ENCODE peak calls at places on chromosomes 5 and 9, in five cellular contexts. A is uterus, P is Peyer's patch, W is lower leg skin, F is adrenal gland. V is an unnamed sample.

GRCh38 chr5:142322747-142323479 is 1.9 kb downstream of the SPRY4 start:
- DNase-seq in A (peak; percentile 39), P (no peak), W (no peak), F (peak; percentile 38), V (peak; percentile 76)

GRCh38 chr5:54215233-54215736 is 95.1 kb downstream of the ARL15 start:
- DNase-seq in A (no peak), P (no peak), W (no peak), F (no peak), V (no peak)

GRCh38 chr9:98457696-98458370 is 202.4 kb upstream of the TBC1D2 start:
- DNase-seq in A (no peak), P (no peak), W (peak; percentile 53), F (no peak), V (no peak)

GRCh38 chr5:75152861-75153260 is 83.8 kb downstream of the ANKRD31 start:
- DNase-seq in A (no peak), P (no peak), W (no peak), F (no peak), V (no peak)

GRCh38 chr5:53479656-53480473 is 564 bp upstream of the FST start:
- DNase-seq in A (peak; percentile 56), P (peak; percentile 63), W (peak; percentile 93), F (peak; percentile 42), V (peak; percentile 80)

GRCh38 chr5:10566556-10567068 is 2.7 kb downstream of the ANKRD33B start:
- DNase-seq in A (no peak), P (peak; percentile 37), W (peak; percentile 73), F (no peak), V (no peak)

GRCh38 chr9:134391319-134392231 is 65.3 kb downstream of the RXRA start:
- DNase-seq in A (no peak), P (peak; percentile 84), W (no peak), F (no peak), V (no peak)

GRCh38 chr5:134175874-134176522 is 752 bp downstream of the SKP1 start:
- DNase-seq in A (no peak), P (no peak), W (no peak), F (peak; percentile 53), V (peak; percentile 68)

GRCh38 chr5:151448038-151448985 is 909 bp downstream of the SLC36A1 start:
- DNase-seq in A (peak; percentile 14), P (peak; percentile 57), W (peak; percentile 86), F (peak; percentile 2), V (peak; percentile 63)

GRCh38 chr5:176405656-176406435 is 10.5 kb downstream of the CLTB start:
- DNase-seq in A (no peak), P (no peak), W (peak; percentile 60), F (no peak), V (no peak)

GRCh38 chr5:164504141-164504772 is 998.8 kb downstream of the MAT2B start:
- DNase-seq in A (no peak), P (peak; percentile 61), W (no peak), F (peak; percentile 49), V (no peak)

GRCh38 chr5:140565024-140565779 is 574 bp downstream of the SLC35A4 start:
- DNase-seq in A (no peak), P (no peak), W (no peak), F (no peak), V (no peak)

GRCh38 chr5:14675865-14676300 is 11.4 kb downstream of the OTULIN start:
- DNase-seq in A (no peak), P (no peak), W (no peak), F (no peak), V (no peak)
- H3K4me3 ChIP-seq in A (no peak overlapping the region), P (no peak overlapping the region), W (no peak overlapping the region), F (no peak overlapping the region), V (no peak overlapping the region)

GRCh38 chr9:127448112-127448805 is 2.9 kb downstream of the RPL12 start:
- DNase-seq in A (no peak), P (no peak), W (no peak), F (no peak), V (no peak)

GRCh38 chr9:127447416-127448111 is 3.6 kb downstream of the RPL12 start:
- DNase-seq in A (no peak), P (no peak), W (no peak), F (no peak), V (no peak)

GRCh38 chr9:127450831-127451680 is at the start of the genes LRSAM1 and RPL12:
- DNase-seq in A (peak; percentile 97), P (peak; percentile 99), W (peak; percentile 100), F (peak; percentile 98), V (peak; percentile 99)

GRCh38 chr9:127450170-127450830 is 906 bp downstream of the RPL12 start:
- DNase-seq in A (peak; percentile 30), P (no peak), W (no peak), F (peak; percentile 57), V (no peak)

DNA sequence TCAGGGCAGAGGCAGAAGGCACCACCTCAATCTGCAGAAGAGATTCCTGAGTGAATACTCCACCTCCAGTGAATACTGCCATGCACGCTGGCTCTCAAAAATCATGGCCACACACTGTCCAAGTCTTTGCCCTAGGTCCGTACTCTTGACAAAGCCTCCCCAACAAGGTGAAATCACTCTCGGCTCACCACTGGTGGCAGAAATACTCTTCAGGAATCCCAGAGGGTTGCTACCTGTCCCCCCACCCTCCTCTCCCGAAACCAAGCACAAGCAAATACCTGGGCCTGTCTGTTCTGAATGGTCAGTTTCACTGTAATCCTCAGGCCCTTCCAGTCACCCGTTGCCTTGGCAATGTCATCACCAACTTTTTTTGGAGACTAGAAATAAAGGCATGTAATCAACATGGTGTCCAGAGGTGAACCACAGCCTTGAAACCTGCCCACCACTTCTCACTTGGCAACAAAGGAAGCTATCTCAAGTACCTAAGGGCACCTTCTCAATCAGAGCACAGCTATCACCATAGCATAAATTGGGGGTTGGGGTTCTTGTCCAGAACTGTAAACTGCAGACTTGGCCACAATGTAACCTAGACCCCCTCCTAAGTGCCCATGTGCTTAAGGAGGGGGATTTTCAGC is 1.8 kb downstream of the RPL12 start:
- DNase-seq in A (no peak), P (no peak), W (no peak), F (no peak), V (no peak)
- TF ChIP-seq POLR2A in A (no peak), P (no peak), W (no peak), F (no peak), V (no peak)

GRCh38 chr5:1488882-1489680 is 34.7 kb downstream of the LPCAT1 start:
- DNase-seq in A (no peak), P (no peak), W (no peak), F (no peak), V (no peak)
- H3K4me3 ChIP-seq in A (no peak overlapping the region), P (no peak overlapping the region), W (no peak overlapping the region), F (no peak overlapping the region), V (no peak overlapping the region)

GRCh38 chr9:7901676-7902075 is 102.1 kb upstream of the DMAC1 start:
- DNase-seq in A (no peak), P (no peak), W (no peak), F (no peak), V (no peak)
- TF ChIP-seq POLR2A in A (no peak), P (no peak), W (no peak), F (no peak), V (no peak)

GRCh38 chr5:36878421-36879088 is 2.0 kb downstream of the NIPBL start:
- DNase-seq in A (no peak), P (no peak), W (no peak), F (peak; percentile 39), V (peak; percentile 58)
- H3K4me3 ChIP-seq in A (peak overlapping the region; percentile 92), P (peak overlapping the region; percentile 84), W (peak overlapping the region; percentile 70), F (peak overlapping the region; percentile 63), V (peak overlapping the region; percentile 79)

DNA sequence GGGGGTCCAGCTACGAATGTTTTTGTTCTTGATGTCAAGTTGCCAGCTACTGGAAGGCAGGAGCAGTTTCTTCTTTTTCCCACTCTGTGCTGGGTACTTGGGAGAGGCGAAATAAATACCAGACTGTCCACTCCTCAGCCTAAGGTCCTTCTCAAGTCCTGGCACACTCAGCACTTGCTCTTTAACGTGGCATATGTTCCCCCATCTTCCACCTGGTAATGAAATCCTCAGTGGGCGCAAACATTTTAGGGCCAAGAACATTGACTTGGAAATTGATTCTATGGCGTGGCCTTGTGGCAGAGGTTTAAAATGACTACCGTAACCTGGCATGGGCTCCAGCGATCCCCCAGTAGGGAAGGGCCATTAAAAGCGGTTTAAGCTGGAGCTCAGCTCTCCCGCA is 51.1 kb upstream of the UBTD2 start:
- DNase-seq in A (no peak), P (no peak), W (no peak), F (no peak), V (no peak)
- TF ChIP-seq POLR2A in A (no peak), P (no peak), W (no peak), F (no peak), V (no peak)

GRCh38 chr9:137404971-137405584 is 17.9 kb downstream of the EXD3 start:
- DNase-seq in A (no peak), P (no peak), W (no peak), F (no peak), V (no peak)

GRCh38 chr9:137406876-137407589 is 15.9 kb downstream of the EXD3 start:
- DNase-seq in A (no peak), P (peak; percentile 73), W (peak; percentile 91), F (peak; percentile 77), V (no peak)

GRCh38 chr9:137405677-137406081 is 17.3 kb downstream of the EXD3 start:
- DNase-seq in A (no peak), P (no peak), W (no peak), F (no peak), V (no peak)

GRCh38 chr9:137407590-137408300 is 15.2 kb downstream of the EXD3 start:
- DNase-seq in A (no peak), P (no peak), W (no peak), F (peak; percentile 64), V (peak; percentile 84)

GRCh38 chr9:137406085-137406773 is 16.7 kb downstream of the EXD3 start:
- DNase-seq in A (no peak), P (no peak), W (no peak), F (no peak), V (no peak)
- H3K4me3 ChIP-seq in A (peak overlapping the region; percentile 35), P (peak overlapping the region; percentile 53), W (no peak overlapping the region), F (no peak overlapping the region), V (peak overlapping the region; percentile 21)

GRCh38 chr9:113401027-113401792 is at the start of gene ALAD:
- DNase-seq in A (peak; percentile 99), P (peak; percentile 100), W (peak; percentile 100), F (peak; percentile 99), V (peak; percentile 99)
- TF ChIP-seq POLR2A in A (no peak), P (peak; percentile 76), W (no peak), F (peak; percentile 87), V (peak; percentile 39)

GRCh38 chr5:56819027-56819881 is 3.9 kb downstream of the MAP3K1 start:
- DNase-seq in A (no peak), P (no peak), W (no peak), F (no peak), V (no peak)

GRCh38 chr5:56816546-56817081 is 1.3 kb downstream of the MAP3K1 start:
- DNase-seq in A (peak; percentile 36), P (peak; percentile 85), W (peak; percentile 92), F (peak; percentile 67), V (peak; percentile 76)

GRCh38 chr5:56817306-56817986 is 2.1 kb downstream of the MAP3K1 start:
- DNase-seq in A (no peak), P (no peak), W (no peak), F (no peak), V (no peak)

GRCh38 chr5:56815657-56816545 is 552 bp downstream of the MAP3K1 start:
- DNase-seq in A (peak; percentile 27), P (peak; percentile 70), W (peak; percentile 91), F (peak; percentile 19), V (peak; percentile 68)

GRCh38 chr5:56818409-56819026 is 3.2 kb downstream of the MAP3K1 start:
- DNase-seq in A (no peak), P (no peak), W (no peak), F (no peak), V (no peak)
- H3K4me3 ChIP-seq in A (no peak overlapping the region), P (peak overlapping the region; percentile 15), W (no peak overlapping the region), F (no peak overlapping the region), V (no peak overlapping the region)

GRCh38 chr9:32572900-32573523 is at the start of gene NDUFB6:
- DNase-seq in A (peak; percentile 92), P (peak; percentile 99), W (peak; percentile 98), F (peak; percentile 93), V (peak; percentile 95)
- TF ChIP-seq POLR2A in A (peak; percentile 59), P (peak; percentile 87), W (no peak), F (peak; percentile 84), V (peak; percentile 75)

V was measured in sigmoid colon.